ENCODE peak calls at places on chromosome 5, in eight cellular contexts. One of them, this sample, is unnamed.

GRCh38 chr5:34474573-34475021 is 181.5 kb upstream of the RAI14 start:
- DNase-seq in NCI-H1694: peak; percentile 45
- DNase-seq in Ammon's horn: peak; percentile 86
- DNase-seq in neural crest cell: no peak
- DNase-seq in Calu3: peak; percentile 29
- DNase-seq in LoVo: peak; percentile 75
- DNase-seq in naive thymus-derived CD8-positive, alpha-beta T cell: no peak
- DNase-seq in fibroblast of gingiva: peak; percentile 62
- DNase-seq in this sample: no peak

GRCh38 chr5:88833371-88834107 is 49.4 kb downstream of the MEF2C start:
- DNase-seq in NCI-H1694: no peak
- DNase-seq in Ammon's horn: peak; percentile 60
- DNase-seq in neural crest cell: no peak
- DNase-seq in Calu3: no peak
- DNase-seq in LoVo: no peak
- DNase-seq in naive thymus-derived CD8-positive, alpha-beta T cell: peak; percentile 9
- DNase-seq in fibroblast of gingiva: peak; percentile 58
- DNase-seq in this sample: no peak

GRCh38 chr5:83744851-83745250 is 24.2 kb upstream of the HAPLN1 start:
- DNase-seq in NCI-H1694: no peak
- DNase-seq in Ammon's horn: no peak
- DNase-seq in neural crest cell: no peak
- DNase-seq in Calu3: no peak
- DNase-seq in LoVo: no peak
- DNase-seq in naive thymus-derived CD8-positive, alpha-beta T cell: no peak
- DNase-seq in fibroblast of gingiva: no peak
- DNase-seq in this sample: no peak

GRCh38 chr5:157770665-157771064 is 27.2 kb downstream of the LSM11 start:
- DNase-seq in NCI-H1694: no peak
- DNase-seq in Ammon's horn: no peak
- DNase-seq in neural crest cell: no peak
- DNase-seq in Calu3: no peak
- DNase-seq in LoVo: no peak
- DNase-seq in naive thymus-derived CD8-positive, alpha-beta T cell: no peak
- DNase-seq in fibroblast of gingiva: no peak
- DNase-seq in this sample: no peak

GRCh38 chr5:13591621-13592020 is 352.9 kb downstream of the DNAH5 start:
- DNase-seq in NCI-H1694: no peak
- DNase-seq in Ammon's horn: no peak
- DNase-seq in neural crest cell: no peak
- DNase-seq in Calu3: peak; percentile 14
- DNase-seq in LoVo: peak; percentile 38
- DNase-seq in naive thymus-derived CD8-positive, alpha-beta T cell: no peak
- DNase-seq in fibroblast of gingiva: peak; percentile 12
- DNase-seq in this sample: no peak

GRCh38 chr5:89901983-89902382 is 507.6 kb downstream of the CETN3 start:
- DNase-seq in NCI-H1694: no peak
- DNase-seq in Ammon's horn: peak; percentile 56
- DNase-seq in neural crest cell: no peak
- DNase-seq in Calu3: no peak
- DNase-seq in LoVo: no peak
- DNase-seq in naive thymus-derived CD8-positive, alpha-beta T cell: no peak
- DNase-seq in fibroblast of gingiva: peak; percentile 64
- DNase-seq in this sample: no peak

GRCh38 chr5:139137703-139138102 is 60.5 kb downstream of the SIL1 start:
- DNase-seq in NCI-H1694: peak; percentile 65
- DNase-seq in Ammon's horn: peak; percentile 49
- DNase-seq in neural crest cell: no peak
- DNase-seq in Calu3: peak; percentile 44
- DNase-seq in LoVo: no peak
- DNase-seq in naive thymus-derived CD8-positive, alpha-beta T cell: no peak
- DNase-seq in fibroblast of gingiva: peak; percentile 58
- DNase-seq in this sample: peak; percentile 80

GRCh38 chr5:136155769-136156168 is 23.1 kb downstream of the SMAD5 start:
- DNase-seq in NCI-H1694: no peak
- DNase-seq in Ammon's horn: no peak
- DNase-seq in neural crest cell: no peak
- DNase-seq in Calu3: no peak
- DNase-seq in LoVo: no peak
- DNase-seq in naive thymus-derived CD8-positive, alpha-beta T cell: no peak
- DNase-seq in fibroblast of gingiva: peak; percentile 8
- DNase-seq in this sample: no peak

GRCh38 chr5:74318985-74319563 is 321.5 kb downstream of the ENC1 start:
- DNase-seq in NCI-H1694: no peak
- DNase-seq in Ammon's horn: no peak
- DNase-seq in neural crest cell: no peak
- DNase-seq in Calu3: no peak
- DNase-seq in LoVo: no peak
- DNase-seq in naive thymus-derived CD8-positive, alpha-beta T cell: no peak
- DNase-seq in fibroblast of gingiva: no peak
- DNase-seq in this sample: no peak

GRCh38 chr5:38420691-38421395 is 135.6 kb downstream of the LIFR start:
- DNase-seq in NCI-H1694: peak; percentile 68
- DNase-seq in Ammon's horn: peak; percentile 60
- DNase-seq in neural crest cell: peak; percentile 59
- DNase-seq in Calu3: peak; percentile 63
- DNase-seq in LoVo: peak; percentile 57
- DNase-seq in naive thymus-derived CD8-positive, alpha-beta T cell: no peak
- DNase-seq in fibroblast of gingiva: peak; percentile 64
- DNase-seq in this sample: peak; percentile 92

GRCh38 chr5:136666970-136667620 is 301.8 kb upstream of the TRPC7 start:
- DNase-seq in NCI-H1694: no peak
- DNase-seq in Ammon's horn: no peak
- DNase-seq in neural crest cell: no peak
- DNase-seq in Calu3: no peak
- DNase-seq in LoVo: no peak
- DNase-seq in naive thymus-derived CD8-positive, alpha-beta T cell: no peak
- DNase-seq in fibroblast of gingiva: no peak
- DNase-seq in this sample: no peak

GRCh38 chr5:12624776-12625560 is 720.7 kb upstream of the CTNND2 start:
- DNase-seq in NCI-H1694: no peak
- DNase-seq in Ammon's horn: no peak
- DNase-seq in neural crest cell: no peak
- DNase-seq in Calu3: no peak
- DNase-seq in LoVo: no peak
- DNase-seq in naive thymus-derived CD8-positive, alpha-beta T cell: no peak
- DNase-seq in fibroblast of gingiva: no peak
- DNase-seq in this sample: no peak

GRCh38 chr5:112915831-112916230 is 6.2 kb downstream of the REEP5 start:
- DNase-seq in NCI-H1694: no peak
- DNase-seq in Ammon's horn: no peak
- DNase-seq in neural crest cell: no peak
- DNase-seq in Calu3: no peak
- DNase-seq in LoVo: no peak
- DNase-seq in naive thymus-derived CD8-positive, alpha-beta T cell: no peak
- DNase-seq in fibroblast of gingiva: no peak
- DNase-seq in this sample: no peak

GRCh38 chr5:102554092-102554491 is 55.3 kb upstream of the SLCO6A1 start:
- DNase-seq in NCI-H1694: no peak
- DNase-seq in Ammon's horn: no peak
- DNase-seq in neural crest cell: no peak
- DNase-seq in Calu3: no peak
- DNase-seq in LoVo: no peak
- DNase-seq in naive thymus-derived CD8-positive, alpha-beta T cell: no peak
- DNase-seq in fibroblast of gingiva: peak; percentile 53
- DNase-seq in this sample: no peak

GRCh38 chr5:37771203-37771611 is 68.6 kb downstream of the GDNF start:
- DNase-seq in NCI-H1694: no peak
- DNase-seq in Ammon's horn: no peak
- DNase-seq in neural crest cell: no peak
- DNase-seq in Calu3: no peak
- DNase-seq in LoVo: no peak
- DNase-seq in naive thymus-derived CD8-positive, alpha-beta T cell: no peak
- DNase-seq in fibroblast of gingiva: peak; percentile 2
- DNase-seq in this sample: no peak

GRCh38 chr5:141608557-141608956 is 10.2 kb downstream of the DIAPH1 start:
- DNase-seq in NCI-H1694: no peak
- DNase-seq in Ammon's horn: no peak
- DNase-seq in neural crest cell: no peak
- DNase-seq in Calu3: peak; percentile 19
- DNase-seq in LoVo: peak; percentile 22
- DNase-seq in naive thymus-derived CD8-positive, alpha-beta T cell: no peak
- DNase-seq in fibroblast of gingiva: no peak
- DNase-seq in this sample: no peak

GRCh38 chr5:116009806-116010205 is 22.5 kb upstream of the ARL14EPL start:
- DNase-seq in NCI-H1694: no peak
- DNase-seq in Ammon's horn: no peak
- DNase-seq in neural crest cell: no peak
- DNase-seq in Calu3: no peak
- DNase-seq in LoVo: no peak
- DNase-seq in naive thymus-derived CD8-positive, alpha-beta T cell: no peak
- DNase-seq in fibroblast of gingiva: peak; percentile 75
- DNase-seq in this sample: no peak

GRCh38 chr5:128436825-128437224 is 101.2 kb downstream of the FBN2 start:
- DNase-seq in NCI-H1694: no peak
- DNase-seq in Ammon's horn: no peak
- DNase-seq in neural crest cell: no peak
- DNase-seq in Calu3: peak; percentile 14
- DNase-seq in LoVo: peak; percentile 54
- DNase-seq in naive thymus-derived CD8-positive, alpha-beta T cell: no peak
- DNase-seq in fibroblast of gingiva: peak; percentile 70
- DNase-seq in this sample: no peak

GRCh38 chr5:16754621-16755020 is 137.8 kb upstream of the RETREG1 start:
- DNase-seq in NCI-H1694: no peak
- DNase-seq in Ammon's horn: no peak
- DNase-seq in neural crest cell: no peak
- DNase-seq in Calu3: no peak
- DNase-seq in LoVo: no peak
- DNase-seq in naive thymus-derived CD8-positive, alpha-beta T cell: no peak
- DNase-seq in fibroblast of gingiva: no peak
- DNase-seq in this sample: peak; percentile 80

GRCh38 chr5:88675758-88676636 is 207.0 kb downstream of the MEF2C start:
- DNase-seq in NCI-H1694: no peak
- DNase-seq in Ammon's horn: peak; percentile 90
- DNase-seq in neural crest cell: peak; percentile 67
- DNase-seq in Calu3: peak; percentile 88
- DNase-seq in LoVo: peak; percentile 65
- DNase-seq in naive thymus-derived CD8-positive, alpha-beta T cell: no peak
- DNase-seq in fibroblast of gingiva: no peak
- DNase-seq in this sample: peak; percentile 76

GRCh38 chr5:102681403-102681983 is 73.6 kb upstream of the PAM start:
- DNase-seq in NCI-H1694: peak; percentile 58
- DNase-seq in Ammon's horn: peak; percentile 84
- DNase-seq in neural crest cell: peak; percentile 62
- DNase-seq in Calu3: peak; percentile 87
- DNase-seq in LoVo: peak; percentile 66
- DNase-seq in naive thymus-derived CD8-positive, alpha-beta T cell: peak; percentile 31
- DNase-seq in fibroblast of gingiva: peak; percentile 77
- DNase-seq in this sample: peak; percentile 48

GRCh38 chr5:173714551-173715428 is 98.3 kb upstream of the BOD1 start:
- DNase-seq in NCI-H1694: no peak
- DNase-seq in Ammon's horn: no peak
- DNase-seq in neural crest cell: no peak
- DNase-seq in Calu3: no peak
- DNase-seq in LoVo: no peak
- DNase-seq in naive thymus-derived CD8-positive, alpha-beta T cell: no peak
- DNase-seq in fibroblast of gingiva: peak; percentile 81
- DNase-seq in this sample: no peak

GRCh38 chr5:112878760-112879159 is 17.7 kb downstream of the SRP19 start:
- DNase-seq in NCI-H1694: no peak
- DNase-seq in Ammon's horn: no peak
- DNase-seq in neural crest cell: no peak
- DNase-seq in Calu3: peak; percentile 25
- DNase-seq in LoVo: peak; percentile 23
- DNase-seq in naive thymus-derived CD8-positive, alpha-beta T cell: peak; percentile 30
- DNase-seq in fibroblast of gingiva: no peak
- DNase-seq in this sample: no peak

GRCh38 chr5:26700759-26701384 is 337.5 kb downstream of the CDH9 start:
- DNase-seq in NCI-H1694: peak; percentile 80
- DNase-seq in Ammon's horn: peak; percentile 54
- DNase-seq in neural crest cell: peak; percentile 56
- DNase-seq in Calu3: peak; percentile 23
- DNase-seq in LoVo: peak; percentile 48
- DNase-seq in naive thymus-derived CD8-positive, alpha-beta T cell: no peak
- DNase-seq in fibroblast of gingiva: no peak
- DNase-seq in this sample: peak; percentile 73

GRCh38 chr5:34857161-34857560 is 18.2 kb downstream of the TTC23L start:
- DNase-seq in NCI-H1694: no peak
- DNase-seq in Ammon's horn: no peak
- DNase-seq in neural crest cell: no peak
- DNase-seq in Calu3: no peak
- DNase-seq in LoVo: no peak
- DNase-seq in naive thymus-derived CD8-positive, alpha-beta T cell: no peak
- DNase-seq in fibroblast of gingiva: peak; percentile 66
- DNase-seq in this sample: no peak

GRCh38 chr5:74196233-74196632 is 444.3 kb downstream of the ENC1 start:
- DNase-seq in NCI-H1694: no peak
- DNase-seq in Ammon's horn: no peak
- DNase-seq in neural crest cell: no peak
- DNase-seq in Calu3: no peak
- DNase-seq in LoVo: no peak
- DNase-seq in naive thymus-derived CD8-positive, alpha-beta T cell: no peak
- DNase-seq in fibroblast of gingiva: no peak
- DNase-seq in this sample: no peak